ENCODE peak calls at places on chromosomes 13 and 19, in four cellular contexts. N is HCT116, X is HepG2, E is K562. R is an unnamed sample.

GRCh38 chr13:36715841-36716240 is 42.0 kb downstream of the SERTM1 start:
- DNase-seq in N (no peak), X (no peak), E (no peak), R (no peak)

GRCh38 chr19:35021016-35021415 is 9.3 kb upstream of the SCN1B start:
- DNase-seq in N (no peak), X (no peak), E (no peak), R (no peak)

GRCh38 chr13:52850396-52851152 is 2.1 kb upstream of the PCDH8 start:
- DNase-seq in N (no peak), X (peak; percentile 25), E (peak; percentile 6), R (peak; percentile 71)

GRCh38 chr13:99467764-99468163 is 33.5 kb upstream of the TM9SF2 start:
- DNase-seq in N (no peak), X (no peak), E (no peak), R (no peak)

GRCh38 chr13:70014337-70014736 is 93.3 kb upstream of the ATXN8OS start:
- DNase-seq in N (no peak), X (no peak), E (no peak), R (no peak)

GRCh38 chr13:34462843-34463242 is 479.2 kb upstream of the NBEA start:
- DNase-seq in N (peak; percentile 51), X (no peak), E (no peak), R (no peak)

GRCh38 chr13:44273991-44274810 is 99.4 kb upstream of the SERP2 start:
- DNase-seq in N (no peak), X (no peak), E (no peak), R (no peak)

GRCh38 chr19:54473071-54473941 is at the start of gene CDC42EP5:
- DNase-seq in N (no peak), X (no peak), E (peak; percentile 51), R (peak; percentile 60)

GRCh38 chr13:59422646-59423045 is 741.1 kb downstream of the DIAPH3 start:
- DNase-seq in N (no peak), X (no peak), E (no peak), R (no peak)

GRCh38 chr13:46389985-46390384 is 2.9 kb upstream of the RUBCNL start:
- DNase-seq in N (no peak), X (peak; percentile 31), E (no peak), R (no peak)

GRCh38 chr13:112245959-112246358 is 130.2 kb upstream of the SPACA7 start:
- DNase-seq in N (no peak), X (no peak), E (no peak), R (no peak)

GRCh38 chr13:112079696-112080095 is 12.7 kb downstream of the SOX1 start:
- DNase-seq in N (no peak), X (no peak), E (no peak), R (no peak)

GRCh38 chr13:75250526-75251183 is 231.3 kb downstream of the TBC1D4 start:
- DNase-seq in N (no peak), X (no peak), E (no peak), R (no peak)

GRCh38 chr13:94679614-94680013 is 32.7 kb downstream of the SOX21 start:
- DNase-seq in N (no peak), X (no peak), E (no peak), R (no peak)
- TF ChIP-seq YY1 in N (no peak), X (no peak), E (no peak), R (no peak)

GRCh38 chr19:4591296-4591695 is 31.8 kb upstream of the SEMA6B start:
- DNase-seq in N (no peak), X (no peak), E (no peak), R (no peak)
- TF ChIP-seq ELF1 in N (no peak), X (no peak), E (no peak), R (no peak)

GRCh38 chr19:47429140-47429793 is 9.9 kb upstream of the MEIS3 start:
- DNase-seq in N (no peak), X (no peak), E (no peak), R (no peak)

GRCh38 chr19:47428177-47428894 is 9.0 kb upstream of the MEIS3 start:
- DNase-seq in N (peak; percentile 100), X (peak; percentile 54), E (peak; percentile 96), R (peak; percentile 96)

GRCh38 chr19:47432091-47432490 is 12.8 kb upstream of the MEIS3 start:
- DNase-seq in N (no peak), X (no peak), E (no peak), R (no peak)

GRCh38 chr19:47432499-47432898 is 13.2 kb upstream of the MEIS3 start:
- DNase-seq in N (no peak), X (no peak), E (no peak), R (no peak)

DNA sequence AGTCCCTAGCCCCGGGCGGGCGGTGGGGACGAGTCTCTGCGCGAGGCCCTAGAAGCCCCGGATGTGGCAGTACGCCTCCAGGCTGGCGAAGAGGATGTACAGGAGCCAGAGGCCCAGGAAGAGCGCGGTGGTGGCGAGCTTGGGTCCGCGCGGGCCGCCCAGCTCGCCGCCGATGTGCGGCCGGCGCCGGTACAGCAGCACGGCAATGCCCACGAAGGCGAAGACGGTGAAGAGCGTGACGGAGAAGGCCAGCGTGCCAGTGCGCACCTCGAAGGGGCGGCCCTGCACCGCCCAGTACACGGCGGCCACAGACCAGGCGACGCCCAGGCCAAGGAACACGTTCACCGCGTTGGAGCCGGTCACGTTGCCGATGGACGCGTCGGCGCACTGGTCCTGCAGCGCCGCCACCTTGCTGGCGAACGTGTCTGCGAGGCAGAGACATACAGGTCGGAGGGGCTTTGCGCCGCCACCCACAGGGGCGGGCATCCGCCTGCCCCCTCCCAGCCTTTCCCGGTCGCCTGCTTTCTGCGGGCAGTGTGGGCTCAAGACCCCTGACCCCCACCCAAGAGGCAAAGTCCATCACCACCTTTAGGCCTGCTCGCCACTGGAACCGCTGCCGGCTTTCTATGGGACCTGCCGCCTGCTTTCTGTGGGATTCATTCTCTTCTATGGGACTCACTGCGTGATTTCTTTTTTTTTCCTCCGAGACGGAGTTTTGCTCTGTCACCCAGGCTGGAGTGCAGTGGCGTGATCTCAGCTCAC is 10.9 kb upstream of the MEIS3 start:
- DNase-seq in N (no peak), X (no peak), E (no peak), R (no peak)
- TF ChIP-seq YY1 in N (no peak), X (peak; percentile 36), E (no peak), R (no peak)

GRCh38 chr19:3605770-3606169 is 905 bp downstream of the TBXA2R start:
- DNase-seq in N (no peak), X (no peak), E (no peak), R (no peak)

GRCh38 chr19:3603121-3603841 is 3.4 kb downstream of the TBXA2R start:
- DNase-seq in N (no peak), X (no peak), E (no peak), R (no peak)

GRCh38 chr19:3604987-3605343 is 1.7 kb downstream of the TBXA2R start:
- DNase-seq in N (no peak), X (no peak), E (no peak), R (no peak)

GRCh38 chr19:3605361-3605760 is 1.3 kb downstream of the TBXA2R start:
- DNase-seq in N (no peak), X (no peak), E (no peak), R (no peak)

DNA sequence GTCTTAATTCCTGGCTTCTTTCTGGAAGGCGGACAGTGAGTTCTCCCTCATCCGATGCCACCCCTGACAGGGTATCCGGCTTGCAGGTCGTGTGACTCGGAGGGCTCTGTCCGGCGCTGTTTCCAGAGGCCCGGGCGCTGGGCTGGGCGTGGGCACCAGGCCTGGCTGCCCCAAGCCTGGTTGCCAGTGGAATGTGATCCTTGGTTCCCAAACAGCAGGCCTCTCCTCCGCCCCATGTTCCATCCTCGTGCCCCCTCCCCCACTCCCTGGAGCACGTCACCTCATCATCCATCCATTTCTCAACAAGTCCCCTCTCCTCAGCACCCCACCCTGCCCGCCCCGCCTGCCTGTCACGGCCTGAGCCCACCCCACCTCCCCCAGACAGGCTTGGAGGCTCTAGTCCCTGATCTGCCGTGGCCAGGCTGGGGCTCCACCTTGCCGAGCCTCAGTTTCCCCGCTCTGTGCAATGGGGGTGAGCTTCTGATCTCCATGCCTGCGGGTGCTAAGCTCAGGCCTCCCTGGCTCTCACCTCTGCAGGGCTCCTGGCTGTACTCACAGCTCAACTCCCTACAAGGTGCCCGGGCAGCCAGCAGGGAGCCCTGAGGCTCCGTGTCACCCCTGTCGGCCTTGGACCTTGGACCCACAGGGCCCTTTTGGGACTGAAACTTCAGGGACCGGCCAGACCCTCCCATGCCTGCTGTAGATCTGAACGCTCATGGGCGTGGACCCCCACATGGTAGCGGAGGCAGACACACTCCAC is 2.3 kb downstream of the TBXA2R start:
- DNase-seq in N (no peak), X (no peak), E (no peak), R (no peak)
- TF ChIP-seq ELF1 in N (no peak), X (no peak), E (no peak), R (no peak)

GRCh38 chr13:50831510-50831909 is 12.0 kb downstream of the DLEU7 start:
- DNase-seq in N (no peak), X (no peak), E (no peak), R (no peak)

GRCh38 chr13:50826035-50826434 is 17.5 kb downstream of the DLEU7 start:
- DNase-seq in N (no peak), X (no peak), E (no peak), R (no peak)

GRCh38 chr13:50829226-50829625 is 14.3 kb downstream of the DLEU7 start:
- DNase-seq in N (no peak), X (no peak), E (no peak), R (no peak)

GRCh38 chr13:50829896-50830295 is 13.6 kb downstream of the DLEU7 start:
- DNase-seq in N (no peak), X (no peak), E (no peak), R (no peak)
- TF ChIP-seq YY1 in N (no peak), X (no peak), E (no peak), R (no peak)